ENCODE peak calls at places on chromosomes 11 and 22, in eight cellular contexts. X is stomach, E is H1, U is A549, M is upper lobe of left lung, I is tibial nerve, D is SK-N-SH, Y is ovary. O is an unnamed sample.
A peak's percentile ranks its signal among the peaks of the same experiment; 100 is the strongest.

GRCh38 chr11:34305780-34306179 is 52.0 kb downstream of the ABTB2 start:
- DNase-seq in Y (no peak), U (no peak), E (no peak), I (no peak), M (no peak), X (no peak), D (no peak), O (no peak)

GRCh38 chr22:42500164-42500835 is 19.3 kb downstream of the RRP7A start:
- DNase-seq in U (peak; percentile 85), I (peak; percentile 61), E (peak; percentile 73), D (peak; percentile 96), Y (peak; percentile 89), X (peak; percentile 89), M (peak; percentile 97), O (peak; percentile 92)

GRCh38 chr11:64235427-64236161 is 1.2 kb downstream of the VEGFB start:
- DNase-seq in Y (no peak), M (peak; percentile 65), D (no peak), I (no peak), X (no peak), E (no peak), U (no peak), O (peak; percentile 11)

GRCh38 chr11:11279956-11280689 is 72.9 kb downstream of the CSNK2A3 start:
- DNase-seq in E (peak; percentile 34), U (no peak), Y (no peak), I (no peak), X (no peak), D (no peak), M (no peak), O (no peak)

GRCh38 chr22:41595703-41596102 is 6.1 kb upstream of the PMM1 start:
- DNase-seq in D (no peak), I (no peak), M (no peak), X (no peak), E (no peak), U (no peak), Y (no peak), O (no peak)

GRCh38 chr11:59611570-59612565 is 3.7 kb downstream of the OSBP start:
- DNase-seq in I (no peak), E (no peak), Y (no peak), M (no peak), U (no peak), X (peak; percentile 71), D (no peak), O (peak; percentile 64)

GRCh38 chr11:78202733-78203167 is 14.0 kb downstream of the USP35 start:
- DNase-seq in D (no peak), M (no peak), Y (no peak), I (no peak), E (no peak), U (no peak), X (no peak), O (no peak)

GRCh38 chr11:92314499-92314898 is 89.9 kb downstream of the FAT3 start:
- DNase-seq in I (no peak), X (no peak), U (no peak), Y (no peak), M (no peak), D (no peak), E (no peak), O (no peak)

GRCh38 chr11:134454146-134454690 is 42.2 kb upstream of the B3GAT1 start:
- DNase-seq in M (no peak), Y (no peak), E (no peak), X (no peak), I (no peak), D (no peak), U (no peak), O (no peak)

GRCh38 chr22:18947905-18948304 is 11.8 kb upstream of the PRODH start:
- DNase-seq in D (no peak), E (no peak), I (peak; percentile 6), U (no peak), M (peak; percentile 72), X (no peak), Y (no peak), O (no peak)

GRCh38 chr11:68813778-68814177 is 27.9 kb downstream of the CPT1A start:
- DNase-seq in D (no peak), I (no peak), E (no peak), Y (no peak), X (no peak), U (no peak), M (no peak), O (no peak)

GRCh38 chr11:67731583-67731982 is 57.2 kb upstream of the ALDH3B2 start:
- DNase-seq in X (no peak), U (peak; percentile 4), I (no peak), M (no peak), D (peak; percentile 34), Y (no peak), E (no peak), O (no peak)

DNA sequence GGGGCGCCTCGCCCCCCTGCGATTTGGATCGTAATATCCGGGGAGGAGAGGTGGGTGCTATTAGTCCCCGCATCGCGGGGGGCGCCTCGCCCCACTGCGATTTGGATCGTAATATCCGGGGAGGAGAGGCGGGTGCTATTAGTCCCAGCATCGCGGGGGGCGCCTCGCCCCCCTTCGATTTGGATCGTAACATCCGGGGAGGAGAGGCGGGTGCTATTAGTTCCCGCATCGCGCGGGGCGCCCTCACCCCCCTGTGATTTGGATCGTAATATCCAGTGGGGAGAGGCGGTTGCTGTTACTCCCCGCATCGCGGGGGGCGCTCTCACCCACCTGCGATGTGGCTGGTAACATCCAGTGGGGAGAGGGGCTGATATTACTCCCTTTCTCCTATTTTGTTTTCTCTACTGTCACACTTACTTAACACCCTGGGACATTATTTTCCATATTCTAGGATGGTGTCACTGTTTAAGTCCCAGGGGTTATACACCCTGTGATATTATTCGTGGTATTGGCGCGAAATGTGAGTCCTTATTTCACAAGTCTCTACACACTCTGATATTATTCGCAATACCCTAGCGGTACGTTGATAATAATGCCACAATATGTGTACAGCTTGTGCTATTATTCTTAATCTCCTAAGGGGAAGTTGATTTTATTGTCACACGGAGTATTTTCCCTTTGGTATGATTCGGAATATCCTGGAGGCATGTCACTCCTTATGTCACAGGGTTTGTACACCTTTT is 57.8 kb upstream of the ALDH3B2 start:
- DNase-seq in X (no peak), U (peak; percentile 63), Y (no peak), D (peak; percentile 88), I (no peak), E (no peak), M (peak; percentile 85), O (no peak)
- TF ChIP-seq EP300 in X (no peak), U (no peak), Y (no peak), D (no peak), I (no peak), E (no peak), M (no peak), O (no peak)

DNA sequence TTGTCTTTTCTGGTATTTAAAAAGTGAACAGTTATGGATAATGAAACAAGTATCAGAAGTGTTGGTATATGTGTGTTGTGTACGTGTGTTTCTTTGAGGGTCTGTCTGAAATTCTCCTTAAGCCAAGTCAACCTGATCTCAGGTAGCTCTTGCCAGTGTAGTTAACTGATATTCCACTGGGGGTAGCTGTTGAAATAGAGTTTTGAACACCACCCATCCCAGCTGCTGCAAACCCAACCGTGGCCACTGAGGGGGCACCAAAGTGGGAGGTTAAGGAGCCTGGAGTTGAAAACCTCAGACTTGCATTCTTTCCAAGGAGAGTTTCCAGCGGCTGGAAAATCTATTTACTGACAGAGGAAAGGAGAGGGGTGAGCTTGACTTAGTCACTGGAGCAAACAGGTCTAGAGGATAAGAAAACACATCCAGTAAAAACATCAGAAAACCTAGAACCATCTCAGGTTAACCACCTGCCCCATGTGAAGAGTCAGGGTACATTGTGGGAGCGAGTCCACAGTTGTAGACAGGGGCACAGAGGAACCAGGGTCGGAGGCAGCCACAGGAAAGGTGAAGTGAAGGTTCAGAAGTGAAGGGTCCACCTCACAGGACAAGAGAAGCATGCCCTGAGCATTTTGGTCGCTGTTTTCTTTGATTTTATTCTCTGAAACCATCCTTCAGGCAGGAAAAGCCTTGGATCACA is 8.8 kb upstream of the CUL5 start:
- DNase-seq in Y (no peak), M (no peak), D (peak; percentile 56), E (peak; percentile 59), X (no peak), U (peak; percentile 67), I (no peak), O (no peak)
- TF ChIP-seq EP300 in Y (no peak), M (no peak), D (no peak), E (no peak), X (no peak), U (no peak), I (no peak), O (no peak)

GRCh38 chr22:24108073-24108472 is 73.2 kb upstream of the SUSD2 start:
- DNase-seq in I (no peak), Y (no peak), E (no peak), M (no peak), X (no peak), D (no peak), U (no peak), O (no peak)
- TF ChIP-seq EP300 in I (no peak), Y (no peak), E (no peak), M (no peak), X (no peak), D (no peak), U (no peak), O (no peak)

GRCh38 chr11:9629064-9629463 is 34.8 kb upstream of the SWAP70 start:
- DNase-seq in I (no peak), X (no peak), U (no peak), M (no peak), E (no peak), Y (no peak), D (no peak), O (no peak)
- TF ChIP-seq EP300 in I (no peak), X (no peak), U (no peak), M (no peak), E (no peak), Y (no peak), D (no peak), O (no peak)

DNA sequence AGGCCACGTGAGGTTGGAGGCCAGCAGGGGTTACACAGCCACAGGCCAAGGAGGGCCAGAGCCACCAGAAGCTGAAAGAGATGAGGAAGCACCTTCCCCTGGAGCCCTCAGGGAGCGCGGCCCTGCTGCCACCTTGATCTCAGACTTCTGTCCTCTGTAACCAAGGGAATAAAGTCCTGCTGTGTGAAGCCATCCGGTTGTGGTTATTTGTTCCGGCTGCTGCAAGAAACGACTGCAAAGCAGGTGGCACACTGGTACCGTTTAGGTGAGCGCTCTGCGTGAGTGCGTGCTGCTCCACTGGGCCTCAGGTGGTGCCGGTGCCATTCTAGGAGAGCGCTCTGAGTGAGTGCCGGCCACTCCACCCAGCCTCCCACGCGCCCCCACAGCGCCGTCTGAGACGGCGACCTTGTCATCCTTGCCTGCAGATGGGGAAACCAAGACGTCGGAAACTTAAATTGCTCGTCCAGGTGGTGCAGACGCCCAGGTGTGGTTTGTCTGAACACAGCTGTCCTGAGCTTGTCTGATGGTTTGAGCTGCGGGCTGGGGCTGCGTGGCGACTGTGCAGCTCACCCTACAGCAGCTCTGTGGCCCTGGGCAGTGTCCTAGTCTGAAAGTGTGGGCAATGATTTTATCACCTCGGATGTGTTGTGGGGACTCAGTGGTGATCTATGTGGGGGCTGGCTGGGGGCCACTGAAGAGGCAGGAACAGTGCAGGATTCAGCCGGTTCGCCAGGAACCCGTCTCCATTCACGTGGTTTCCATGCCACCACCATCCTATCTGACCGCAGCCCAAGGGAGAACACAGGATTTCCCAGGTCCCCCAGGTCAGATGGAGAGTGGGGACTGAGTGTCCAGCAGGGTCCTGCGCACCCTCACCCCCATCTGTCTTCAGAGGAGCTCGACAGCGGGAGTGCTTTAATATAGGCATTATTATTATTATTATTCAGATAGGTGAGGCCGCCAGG is 4.6 kb upstream of the MRGPRG start:
- DNase-seq in I (no peak), M (no peak), X (peak; percentile 17), E (no peak), Y (no peak), U (no peak), D (peak; percentile 23), O (peak; percentile 3)
- TF ChIP-seq EP300 in I (no peak), M (no peak), X (no peak), E (no peak), Y (no peak), U (no peak), D (no peak), O (no peak)